ENCODE peak calls at places on chromosome 12, in five cellular contexts. V is GM13976, T is NCI-H524, I is dermis blood vessel endothelial cell, G is GM10248. D is an unnamed sample.

GRCh38 chr12:5806376-5807089 is 138.5 kb downstream of the ANO2 start:
- DNase-seq in I (no peak), V (no peak), G (no peak), T (no peak), D (no peak)

GRCh38 chr12:31324116-31324844 is 1.7 kb downstream of the SINHCAF start:
- DNase-seq in V (peak), I (peak), G (peak), T (peak), D (peak)

GRCh38 chr12:1836241-1836803 is 16.0 kb downstream of the LRTM2 start:
- DNase-seq in V (peak), I (no peak), G (no peak), T (no peak), D (no peak)

GRCh38 chr12:100669922-100670321 is 96.4 kb downstream of the GAS2L3 start:
- DNase-seq in T (no peak), V (no peak), I (no peak), G (no peak), D (no peak)

GRCh38 chr12:55972045-55972843 is 1.6 kb upstream of the RAB5B start:
- DNase-seq in I (peak), G (no peak), V (no peak), T (no peak), D (peak)

GRCh38 chr12:93763746-93764147 is 86.6 kb downstream of the CRADD start:
- DNase-seq in G (no peak), V (no peak), I (no peak), T (no peak), D (no peak)

GRCh38 chr12:107399061-107399460 is 286.5 kb upstream of the PWP1 start:
- DNase-seq in V (no peak), T (no peak), G (no peak), I (no peak), D (peak)

GRCh38 chr12:53964315-53964713 is 8.6 kb upstream of the HOXC11 start:
- DNase-seq in I (no peak), G (no peak), V (no peak), T (no peak), D (no peak)

GRCh38 chr12:45877069-45877468 is 113.3 kb downstream of the SCAF11 start:
- DNase-seq in V (no peak), T (no peak), I (no peak), G (no peak), D (no peak)

GRCh38 chr12:105083041-105083440 is 1.2 kb downstream of the ALDH1L2 start:
- DNase-seq in T (no peak), V (no peak), G (no peak), I (no peak), D (no peak)

GRCh38 chr12:92080390-92081285 is 65.0 kb downstream of the BTG1 start:
- DNase-seq in G (no peak), I (peak), V (no peak), T (no peak), D (peak)

GRCh38 chr12:43882578-43883178 is 46.8 kb downstream of the TMEM117 start:
- DNase-seq in T (peak), G (peak), I (peak), V (peak), D (peak)

GRCh38 chr12:98341732-98342131 is 173.7 kb upstream of the TMPO start:
- DNase-seq in T (no peak), G (no peak), V (no peak), I (no peak), D (no peak)

GRCh38 chr12:92075425-92075891 is 70.2 kb downstream of the BTG1 start:
- DNase-seq in T (no peak), I (no peak), G (no peak), V (no peak), D (peak)

GRCh38 chr12:120361506-120362208 is 7.3 kb downstream of the MSI1 start:
- DNase-seq in T (peak), G (peak), V (peak), I (peak), D (peak)

GRCh38 chr12:1496162-1496925 is 98.0 kb downstream of the FBXL14 start:
- DNase-seq in G (no peak), T (no peak), V (no peak), I (no peak), D (no peak)

GRCh38 chr12:132804426-132804861 is 24.2 kb downstream of the GOLGA3 start:
- DNase-seq in I (no peak), T (no peak), V (no peak), G (no peak), D (no peak)

GRCh38 chr12:85835417-85835809 is 796 bp downstream of the RASSF9 start:
- DNase-seq in I (peak), V (no peak), G (no peak), T (no peak), D (peak)

GRCh38 chr12:71465794-71466193 is 26.2 kb downstream of the LGR5 start:
- DNase-seq in I (no peak), V (no peak), T (no peak), G (no peak), D (no peak)

GRCh38 chr12:112716099-112717093 is 75.2 kb upstream of the RPH3A start:
- DNase-seq in V (no peak), I (peak), G (no peak), T (peak), D (no peak)

GRCh38 chr12:48193623-48194022 is 9.5 kb downstream of the OR10AD1 start:
- DNase-seq in V (no peak), G (no peak), T (no peak), I (no peak), D (no peak)

GRCh38 chr12:53766881-53767280 is 15.1 kb upstream of the CISTR start:
- DNase-seq in I (no peak), T (no peak), V (no peak), G (no peak), D (peak)

GRCh38 chr12:84910549-84911241 is 1.9 kb downstream of the SLC6A15 start:
- DNase-seq in T (peak), V (no peak), G (no peak), I (peak), D (no peak)

GRCh38 chr12:21985155-21985554 is 43.9 kb upstream of the ABCC9 start:
- DNase-seq in V (no peak), T (no peak), G (no peak), I (no peak), D (no peak)

GRCh38 chr12:75488553-75488952 is 8.0 kb downstream of the GLIPR1 start:
- DNase-seq in G (no peak), T (no peak), V (no peak), I (peak), D (peak)

GRCh38 chr12:83886479-83886878 is 1026.1 kb downstream of the SLC6A15 start:
- DNase-seq in G (no peak), V (no peak), I (no peak), T (no peak), D (no peak)

GRCh38 chr12:57751432-57751787 is 700 bp downstream of the CDK4 start:
- DNase-seq in T (no peak), G (no peak), V (no peak), I (no peak), D (no peak)